ENCODE peak calls at places on chromosomes 6 and 20, in four cellular contexts. J is right cardiac atrium, A is mucosa of descending colon, H is progenitor cell of endocrine pancreas. K is an unnamed sample.

GRCh38 chr6:29968130-29968529 is 25.8 kb downstream of the HLA-A start:
- DNase-seq in J (no peak), A (no peak), H (no peak), K (no peak)

GRCh38 chr6:110618591-110619267 is 142.3 kb upstream of the SLC22A16 start:
- DNase-seq in J (no peak), A (no peak), H (no peak), K (no peak)

GRCh38 chr6:2765896-2766766 is 938 bp downstream of the WRNIP1 start:
- DNase-seq in J (peak), A (peak), H (no peak), K (peak)

GRCh38 chr6:2264932-2265331 is 19.5 kb upstream of the GMDS start:
- DNase-seq in J (no peak), A (no peak), H (no peak), K (no peak)

GRCh38 chr6:79079425-79080130 is 1.5 kb upstream of the PHIP start:
- DNase-seq in J (no peak), A (no peak), H (no peak), K (no peak)

GRCh38 chr20:64163776-64164122 is 503 bp upstream of the MYT1 start:
- DNase-seq in J (no peak), A (no peak), H (no peak), K (no peak)

GRCh38 chr20:59988141-59988540 is 29.9 kb downstream of the CDH26 start:
- DNase-seq in J (no peak), A (no peak), H (no peak), K (no peak)

GRCh38 chr6:149913085-149913484 is 9.8 kb downstream of the RAET1G start:
- DNase-seq in J (no peak), A (no peak), H (no peak), K (no peak)

GRCh38 chr6:12083763-12084162 is 71.7 kb downstream of the HIVEP1 start:
- DNase-seq in J (no peak), A (no peak), H (no peak), K (no peak)

GRCh38 chr20:35030136-35030535 is 62.5 kb downstream of the TRPC4AP start:
- DNase-seq in J (no peak), A (no peak), H (no peak), K (no peak)

GRCh38 chr20:64158346-64159285 is 5.6 kb upstream of the MYT1 start:
- DNase-seq in J (peak), A (no peak), H (no peak), K (no peak)